ENCODE peak calls at places on chromosome 9, in six cellular contexts. One of them, this sample, is unnamed.

GRCh38 chr9:77981332-77981731 is 50.3 kb downstream of the GNAQ start:
- DNase-seq in HCT116: no peak
- DNase-seq in HepG2: no peak
- DNase-seq in SK-N-SH: no peak
- DNase-seq in K562: peak; percentile 56
- DNase-seq in H1: no peak
- DNase-seq in this sample: no peak

GRCh38 chr9:135521608-135522095 is 412 bp downstream of the LCN1 start:
- DNase-seq in K562: no peak
- DNase-seq in H1: no peak
- DNase-seq in HCT116: no peak
- DNase-seq in SK-N-SH: no peak
- DNase-seq in HepG2: no peak
- DNase-seq in this sample: no peak

GRCh38 chr9:134570726-134571325 is 70.8 kb upstream of the COL5A1 start:
- DNase-seq in SK-N-SH: no peak
- DNase-seq in H1: peak; percentile 1
- DNase-seq in HCT116: no peak
- DNase-seq in HepG2: no peak
- DNase-seq in K562: no peak
- DNase-seq in this sample: no peak

GRCh38 chr9:137273095-137273490 is 4.4 kb upstream of the TOR4A start:
- DNase-seq in SK-N-SH: peak; percentile 65
- DNase-seq in HepG2: no peak
- DNase-seq in H1: no peak
- DNase-seq in HCT116: no peak
- DNase-seq in K562: no peak
- DNase-seq in this sample: peak; percentile 67

GRCh38 chr9:121815084-121815483 is 163.7 kb downstream of the DAB2IP start:
- DNase-seq in HepG2: no peak
- DNase-seq in K562: no peak
- DNase-seq in H1: no peak
- DNase-seq in SK-N-SH: no peak
- DNase-seq in HCT116: no peak
- DNase-seq in this sample: no peak

GRCh38 chr9:106761493-106761892 is 101.5 kb upstream of the ZNF462 start:
- DNase-seq in K562: no peak
- DNase-seq in SK-N-SH: no peak
- DNase-seq in HepG2: no peak
- DNase-seq in HCT116: no peak
- DNase-seq in H1: no peak
- DNase-seq in this sample: no peak

GRCh38 chr9:109241931-109242330 is 74.9 kb upstream of the FRRS1L start:
- DNase-seq in SK-N-SH: no peak
- DNase-seq in K562: no peak
- DNase-seq in HCT116: no peak
- DNase-seq in HepG2: no peak
- DNase-seq in H1: no peak
- DNase-seq in this sample: no peak

GRCh38 chr9:89606567-89607311 is 1.9 kb downstream of the GADD45G start:
- DNase-seq in H1: no peak
- DNase-seq in HepG2: no peak
- DNase-seq in K562: peak; percentile 82
- DNase-seq in HCT116: no peak
- DNase-seq in SK-N-SH: peak; percentile 68
- DNase-seq in this sample: peak; percentile 77

GRCh38 chr9:104958756-104959155 is 30.8 kb upstream of the ABCA1 start:
- DNase-seq in HepG2: no peak
- DNase-seq in SK-N-SH: no peak
- DNase-seq in H1: no peak
- DNase-seq in K562: no peak
- DNase-seq in HCT116: no peak
- DNase-seq in this sample: no peak

GRCh38 chr9:98360176-98360708 is 104.8 kb upstream of the TBC1D2 start:
- DNase-seq in HepG2: no peak
- DNase-seq in SK-N-SH: no peak
- DNase-seq in H1: no peak
- DNase-seq in HCT116: no peak
- DNase-seq in K562: no peak
- DNase-seq in this sample: no peak

GRCh38 chr9:92525306-92525705 is 10.5 kb downstream of the ECM2 start:
- DNase-seq in H1: no peak
- DNase-seq in HCT116: no peak
- DNase-seq in K562: no peak
- DNase-seq in SK-N-SH: no peak
- DNase-seq in HepG2: no peak
- DNase-seq in this sample: no peak

GRCh38 chr9:36415822-36416515 is 15.9 kb upstream of the RNF38 start:
- DNase-seq in HepG2: no peak
- DNase-seq in K562: no peak
- DNase-seq in H1: peak; percentile 59
- DNase-seq in SK-N-SH: no peak
- DNase-seq in HCT116: no peak
- DNase-seq in this sample: no peak

GRCh38 chr9:136626066-136626725 is 36.5 kb upstream of the EGFL7 start:
- DNase-seq in K562: no peak
- DNase-seq in HepG2: no peak
- DNase-seq in SK-N-SH: no peak
- DNase-seq in HCT116: no peak
- DNase-seq in H1: peak; percentile 45
- DNase-seq in this sample: no peak

GRCh38 chr9:136171009-136171800 is 33.7 kb downstream of the LHX3 start:
- DNase-seq in HepG2: peak; percentile 76
- DNase-seq in H1: no peak
- DNase-seq in HCT116: no peak
- DNase-seq in K562: no peak
- DNase-seq in SK-N-SH: no peak
- DNase-seq in this sample: peak; percentile 66

GRCh38 chr9:137077758-137078693 is 709 bp downstream of the UAP1L1 start:
- DNase-seq in HCT116: no peak
- DNase-seq in K562: no peak
- DNase-seq in HepG2: no peak
- DNase-seq in SK-N-SH: peak; percentile 49
- DNase-seq in H1: no peak
- DNase-seq in this sample: no peak

GRCh38 chr9:98502311-98502975 is 206.3 kb downstream of the GABBR2 start:
- DNase-seq in HCT116: no peak
- DNase-seq in H1: peak; percentile 40
- DNase-seq in SK-N-SH: no peak
- DNase-seq in K562: no peak
- DNase-seq in HepG2: no peak
- DNase-seq in this sample: no peak

GRCh38 chr9:132486706-132487350 is 76.8 kb downstream of the CFAP77 start:
- DNase-seq in H1: no peak
- DNase-seq in HCT116: no peak
- DNase-seq in SK-N-SH: peak; percentile 55
- DNase-seq in K562: no peak
- DNase-seq in HepG2: no peak
- DNase-seq in this sample: no peak

GRCh38 chr9:68706579-68707201 is 1.6 kb downstream of the PIP5K1B start:
- DNase-seq in H1: no peak
- DNase-seq in K562: no peak
- DNase-seq in HepG2: no peak
- DNase-seq in SK-N-SH: no peak
- DNase-seq in HCT116: no peak
- DNase-seq in this sample: no peak

GRCh38 chr9:35652829-35653209 is 2.1 kb upstream of the SIT1 start:
- DNase-seq in HCT116: no peak
- DNase-seq in K562: no peak
- DNase-seq in SK-N-SH: no peak
- DNase-seq in H1: no peak
- DNase-seq in HepG2: no peak
- DNase-seq in this sample: no peak

GRCh38 chr9:20040991-20041606 is 252.3 kb upstream of the SLC24A2 start:
- DNase-seq in SK-N-SH: peak; percentile 30
- DNase-seq in H1: no peak
- DNase-seq in HepG2: no peak
- DNase-seq in HCT116: no peak
- DNase-seq in K562: no peak
- DNase-seq in this sample: no peak

GRCh38 chr9:16154570-16155078 is 601.8 kb downstream of the CCDC171 start:
- DNase-seq in HepG2: no peak
- DNase-seq in HCT116: no peak
- DNase-seq in H1: peak; percentile 82
- DNase-seq in K562: peak; percentile 5
- DNase-seq in SK-N-SH: no peak
- DNase-seq in this sample: no peak

GRCh38 chr9:99197987-99198386 is 23.8 kb downstream of the ALG2 start:
- DNase-seq in SK-N-SH: no peak
- DNase-seq in HepG2: no peak
- DNase-seq in K562: no peak
- DNase-seq in HCT116: no peak
- DNase-seq in H1: no peak
- DNase-seq in this sample: no peak

GRCh38 chr9:36832232-36832795 is 201.8 kb downstream of the PAX5 start:
- DNase-seq in HepG2: no peak
- DNase-seq in HCT116: no peak
- DNase-seq in K562: no peak
- DNase-seq in H1: no peak
- DNase-seq in SK-N-SH: no peak
- DNase-seq in this sample: no peak

GRCh38 chr9:106797299-106797698 is 65.7 kb upstream of the ZNF462 start:
- DNase-seq in HepG2: no peak
- DNase-seq in K562: no peak
- DNase-seq in SK-N-SH: no peak
- DNase-seq in H1: no peak
- DNase-seq in HCT116: no peak
- DNase-seq in this sample: no peak

GRCh38 chr9:83474631-83475030 is 63.6 kb downstream of the FRMD3 start:
- DNase-seq in HepG2: no peak
- DNase-seq in K562: no peak
- DNase-seq in HCT116: no peak
- DNase-seq in SK-N-SH: no peak
- DNase-seq in H1: no peak
- DNase-seq in this sample: no peak

GRCh38 chr9:96626912-96627311 is 7.3 kb upstream of the CDC14B start:
- DNase-seq in HCT116: peak; percentile 8
- DNase-seq in SK-N-SH: no peak
- DNase-seq in K562: no peak
- DNase-seq in HepG2: no peak
- DNase-seq in H1: no peak
- DNase-seq in this sample: no peak

GRCh38 chr9:133162802-133163558 is 734 bp downstream of the GBGT1 start:
- DNase-seq in HCT116: no peak
- DNase-seq in SK-N-SH: no peak
- DNase-seq in K562: no peak
- DNase-seq in H1: peak; percentile 59
- DNase-seq in HepG2: no peak
- DNase-seq in this sample: no peak

GRCh38 chr9:107431461-107431860 is 58.1 kb downstream of the KLF4 start:
- DNase-seq in K562: no peak
- DNase-seq in SK-N-SH: no peak
- DNase-seq in H1: no peak
- DNase-seq in HepG2: no peak
- DNase-seq in HCT116: no peak
- DNase-seq in this sample: no peak

GRCh38 chr9:120394058-120394669 is 185.8 kb downstream of the CDK5RAP2 start:
- DNase-seq in SK-N-SH: no peak
- DNase-seq in HepG2: peak; percentile 27
- DNase-seq in K562: no peak
- DNase-seq in HCT116: no peak
- DNase-seq in H1: no peak
- DNase-seq in this sample: no peak

DNA sequence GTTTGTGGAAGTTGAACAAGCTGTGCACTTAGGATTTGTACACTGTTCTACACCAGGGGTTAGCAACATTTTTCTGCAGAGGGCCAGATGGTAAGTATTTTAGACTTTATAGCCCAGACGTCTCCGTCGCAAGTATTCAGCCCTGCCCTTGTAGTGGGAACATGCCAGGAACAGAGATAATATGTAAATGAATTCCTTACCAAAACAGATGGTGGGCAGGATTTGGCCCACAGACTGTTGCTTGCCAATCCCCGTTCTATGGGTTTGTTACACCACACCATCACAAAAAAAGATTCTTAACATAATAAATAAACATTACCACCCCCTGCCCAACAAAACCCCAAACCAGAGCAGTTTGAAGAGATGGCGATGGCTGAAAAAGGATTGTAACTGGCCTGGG is 74.3 kb downstream of the AMBP start:
- DNase-seq in K562: no peak
- DNase-seq in H1: no peak
- DNase-seq in SK-N-SH: no peak
- DNase-seq in HepG2: no peak
- DNase-seq in HCT116: no peak
- DNase-seq in this sample: no peak
- TF ChIP-seq JUND in K562: no peak
- TF ChIP-seq JUND in H1: no peak
- TF ChIP-seq JUND in SK-N-SH: no peak
- TF ChIP-seq JUND in HepG2: no peak
- TF ChIP-seq JUND in HCT116: no peak
- TF ChIP-seq JUND in this sample: no peak

DNA sequence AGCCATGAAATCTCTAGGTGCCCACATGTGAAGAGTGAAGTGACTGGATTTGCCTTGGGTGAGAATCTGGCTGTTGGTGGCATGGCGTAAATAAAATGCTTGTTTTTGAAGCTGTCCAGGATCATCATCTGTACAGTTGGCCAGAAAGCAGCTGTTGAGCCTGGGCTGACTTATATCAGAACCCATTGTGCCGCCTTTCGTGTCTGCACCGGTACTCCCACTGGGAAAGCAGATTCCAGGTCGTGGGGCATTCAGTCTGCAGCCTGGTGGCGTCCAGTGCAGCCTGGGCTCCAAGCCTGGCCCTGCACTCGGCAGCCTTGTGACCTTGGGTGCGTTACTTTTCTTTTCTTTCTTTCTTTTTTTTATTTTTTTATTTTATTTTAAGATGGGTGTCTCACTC is 27.8 kb downstream of the PRRC2B start:
- DNase-seq in K562: no peak
- DNase-seq in HCT116: no peak
- DNase-seq in HepG2: no peak
- DNase-seq in H1: no peak
- DNase-seq in SK-N-SH: no peak
- DNase-seq in this sample: no peak
- TF ChIP-seq JUND in K562: no peak
- TF ChIP-seq JUND in HCT116: no peak
- TF ChIP-seq JUND in HepG2: no peak
- TF ChIP-seq JUND in H1: no peak
- TF ChIP-seq JUND in SK-N-SH: no peak
- TF ChIP-seq JUND in this sample: no peak

DNA sequence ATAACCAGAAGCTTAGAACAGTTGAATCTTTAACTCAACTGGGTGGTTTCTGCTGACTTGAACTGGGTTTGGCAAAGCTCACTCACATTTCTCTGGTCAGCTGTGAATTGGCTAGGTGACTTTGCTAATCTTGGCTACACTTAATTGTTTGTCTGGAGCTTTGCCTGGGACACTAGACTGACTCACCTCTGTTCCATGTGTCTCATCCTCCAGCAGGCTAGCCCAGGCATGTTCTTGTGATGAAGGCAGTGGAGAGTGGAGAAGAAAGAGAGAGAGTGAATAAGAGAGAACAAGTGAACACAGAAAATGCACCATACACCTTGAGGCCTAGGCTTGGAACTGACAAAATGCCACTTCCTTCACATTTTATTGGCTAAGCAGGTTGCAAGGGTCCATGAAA is 32.6 kb downstream of the SPATA31D1 start:
- DNase-seq in HepG2: peak; percentile 10
- DNase-seq in SK-N-SH: no peak
- DNase-seq in HCT116: peak; percentile 58
- DNase-seq in H1: no peak
- DNase-seq in K562: no peak
- DNase-seq in this sample: peak; percentile 36
- TF ChIP-seq JUND in HepG2: no peak
- TF ChIP-seq JUND in SK-N-SH: peak; percentile 69
- TF ChIP-seq JUND in HCT116: peak; percentile 71
- TF ChIP-seq JUND in H1: no peak
- TF ChIP-seq JUND in K562: no peak
- TF ChIP-seq JUND in this sample: no peak

GRCh38 chr9:130232899-130233586 is 32.5 kb upstream of the HMCN2 start:
- DNase-seq in HCT116: no peak
- DNase-seq in K562: no peak
- DNase-seq in H1: no peak
- DNase-seq in HepG2: no peak
- DNase-seq in SK-N-SH: no peak
- DNase-seq in this sample: no peak
- TF ChIP-seq JUND in HCT116: no peak
- TF ChIP-seq JUND in K562: no peak
- TF ChIP-seq JUND in H1: no peak
- TF ChIP-seq JUND in HepG2: no peak
- TF ChIP-seq JUND in SK-N-SH: no peak
- TF ChIP-seq JUND in this sample: no peak

This sample was measured in T47D.